ENCODE peak calls at places on chromosomes 6 and 20, in ten cellular contexts. O, C, M, W, Q, L, F, P, U and S are unnamed samples.
A peak's percentile ranks its signal among the peaks of the same experiment; 100 is the strongest.

GRCh38 chr20:23782366-23782983 is 31.7 kb upstream of the CST1 start:
- DNase-seq in O (no peak), W (no peak), M (no peak), U (no peak), P (peak; percentile 68), F (peak; percentile 40), L (no peak), C (no peak), Q (peak; percentile 46), S (peak; percentile 11)

GRCh38 chr20:24804481-24805206 is 144.4 kb upstream of the CST7 start:
- DNase-seq in Q (no peak), F (no peak), W (no peak), M (no peak), C (no peak), U (no peak), O (no peak), L (no peak), P (no peak), S (no peak)

GRCh38 chr20:33522256-33522820 is 32.4 kb downstream of the CBFA2T2 start:
- DNase-seq in P (no peak), M (no peak), U (no peak), C (no peak), L (no peak), O (no peak), Q (no peak), F (no peak), W (no peak), S (no peak)

GRCh38 chr6:141667580-141668309 is 465.0 kb upstream of the GJE1 start:
- DNase-seq in Q (peak; percentile 2), U (no peak), W (no peak), L (no peak), F (peak; percentile 63), C (no peak), P (no peak), O (peak; percentile 20), M (no peak), S (peak; percentile 85)

GRCh38 chr6:164856138-164856537 is 453.3 kb downstream of the C6orf118 start:
- DNase-seq in O (no peak), F (no peak), P (no peak), L (no peak), Q (peak; percentile 4), C (no peak), U (no peak), M (no peak), W (no peak), S (no peak)

GRCh38 chr20:47468290-47469050 is 33.2 kb upstream of the NCOA3 start:
- DNase-seq in P (no peak), W (no peak), C (no peak), L (peak; percentile 71), F (no peak), O (no peak), Q (no peak), U (peak; percentile 38), M (no peak), S (no peak)

GRCh38 chr6:36539814-36540568 is 7.3 kb downstream of the STK38 start:
- DNase-seq in F (no peak), W (no peak), U (no peak), L (no peak), M (no peak), Q (no peak), C (no peak), P (no peak), O (no peak), S (no peak)

GRCh38 chr20:2314759-2315439 is 19.1 kb downstream of the TGM3 start:
- DNase-seq in P (peak; percentile 30), F (peak; percentile 81), M (peak; percentile 50), L (peak; percentile 48), U (no peak), Q (no peak), W (no peak), C (no peak), O (peak; percentile 97), S (peak; percentile 86)

GRCh38 chr6:169858293-169858934 is 107.0 kb downstream of the ERMARD start:
- DNase-seq in U (peak; percentile 12), L (peak; percentile 37), P (no peak), Q (no peak), F (no peak), O (no peak), W (no peak), M (no peak), C (peak; percentile 20), S (no peak)

GRCh38 chr20:43752561-43753301 is 25.9 kb upstream of the GTSF1L start:
- DNase-seq in Q (no peak), P (peak; percentile 91), O (peak; percentile 98), M (peak; percentile 26), F (peak; percentile 88), U (peak; percentile 28), W (no peak), C (no peak), L (peak; percentile 79), S (no peak)

GRCh38 chr20:47854687-47855212 is 69.5 kb upstream of the SULF2 start:
- DNase-seq in Q (peak; percentile 68), U (no peak), P (peak; percentile 84), O (peak; percentile 56), F (peak; percentile 57), C (no peak), W (no peak), M (no peak), L (no peak), S (peak; percentile 40)

GRCh38 chr20:62675156-62675871 is 33.0 kb downstream of the SLCO4A1 start:
- DNase-seq in C (no peak), W (no peak), F (no peak), L (no peak), O (peak; percentile 5), P (peak; percentile 36), U (no peak), Q (no peak), M (no peak), S (no peak)

GRCh38 chr20:49245921-49246740 is 26.9 kb downstream of the DDX27 start:
- DNase-seq in L (no peak), O (peak; percentile 47), F (peak; percentile 35), W (no peak), P (peak; percentile 70), M (peak; percentile 26), U (no peak), Q (peak; percentile 56), C (no peak), S (no peak)

GRCh38 chr6:148513145-148514071 is 170.8 kb downstream of the SASH1 start:
- DNase-seq in U (no peak), C (no peak), W (no peak), M (peak; percentile 64), L (no peak), Q (no peak), O (no peak), F (no peak), P (no peak), S (no peak)

GRCh38 chr6:145483191-145483996 is 251.9 kb downstream of the EPM2A start:
- DNase-seq in U (no peak), O (peak; percentile 74), L (no peak), C (no peak), F (peak; percentile 86), W (no peak), P (peak; percentile 87), M (no peak), Q (no peak), S (peak; percentile 96)

GRCh38 chr6:41042167-41042566 is at the start of gene TSPO2:
- DNase-seq in F (no peak), C (no peak), L (no peak), U (no peak), M (no peak), Q (no peak), W (no peak), O (no peak), P (no peak), S (no peak)
- H3K27ac ChIP-seq in F (no peak within 1 kb of the TSS), C (no peak within 1 kb of the TSS), L (peak within 1 kb of the TSS; percentile 69), U (no peak within 1 kb of the TSS), M (no peak within 1 kb of the TSS), Q (no peak within 1 kb of the TSS), W (no peak within 1 kb of the TSS), O (no peak within 1 kb of the TSS), P (no peak within 1 kb of the TSS), S (no peak within 1 kb of the TSS)

DNA sequence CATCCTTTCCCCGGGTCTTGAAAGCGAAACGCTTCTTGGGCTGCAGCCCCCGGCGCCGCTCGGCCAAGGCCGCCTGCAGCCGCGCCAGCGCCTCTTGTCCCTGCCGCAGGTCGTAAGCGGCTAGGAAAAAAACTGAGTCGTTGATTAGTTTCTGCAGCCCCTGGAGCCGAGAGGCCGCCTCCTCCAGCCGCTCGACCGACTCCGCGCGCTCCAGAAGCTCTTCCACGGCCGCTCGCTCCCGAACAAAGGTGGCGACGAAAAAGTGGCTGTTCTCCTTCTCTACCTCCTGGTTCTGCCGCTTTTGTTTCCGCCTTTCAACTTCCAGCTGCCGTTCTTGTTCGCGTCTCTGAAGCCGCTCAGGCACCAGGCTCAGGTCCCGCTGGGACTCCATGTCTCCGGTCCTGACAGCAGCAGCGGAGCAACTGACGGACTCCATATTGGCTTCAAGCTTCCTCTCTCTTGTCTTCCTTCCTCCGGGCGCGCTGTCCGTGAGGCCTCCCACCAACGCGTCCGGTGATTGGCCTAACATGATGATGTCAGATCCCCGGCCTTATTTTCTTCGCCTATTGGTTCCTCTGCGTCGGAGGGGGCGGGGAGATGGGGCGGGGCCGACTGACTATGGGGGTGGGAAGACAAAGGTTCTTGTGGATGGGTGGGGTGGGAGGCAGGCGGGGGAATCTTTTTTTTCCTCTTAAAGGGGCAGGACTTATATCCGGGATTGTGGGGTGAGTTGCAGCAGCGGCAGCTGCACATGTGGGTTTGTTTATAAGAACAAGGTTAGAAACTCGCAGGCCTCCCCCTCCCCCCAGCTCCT is at the start of gene TBCC:
- DNase-seq in O (peak; percentile 99), F (peak; percentile 98), Q (peak; percentile 99), L (peak; percentile 98), C (peak; percentile 95), W (peak; percentile 94), P (peak; percentile 97), U (peak; percentile 98), M (peak; percentile 96), S (peak; percentile 92)
- H3K4me1 ChIP-seq in O (peaks cover 9% of the 10 kb centered on the region), F (peaks cover 11% of the 10 kb centered on the region), Q (peaks cover 15% of the 10 kb centered on the region), L (peaks cover 26% of the 10 kb centered on the region), C (peaks cover 5% of the 10 kb centered on the region), W (peaks cover 10% of the 10 kb centered on the region), P (peaks cover 21% of the 10 kb centered on the region), U (peaks cover 5% of the 10 kb centered on the region), M (no peaks in the 10 kb centered on the region), S (peaks cover 15% of the 10 kb centered on the region)

DNA sequence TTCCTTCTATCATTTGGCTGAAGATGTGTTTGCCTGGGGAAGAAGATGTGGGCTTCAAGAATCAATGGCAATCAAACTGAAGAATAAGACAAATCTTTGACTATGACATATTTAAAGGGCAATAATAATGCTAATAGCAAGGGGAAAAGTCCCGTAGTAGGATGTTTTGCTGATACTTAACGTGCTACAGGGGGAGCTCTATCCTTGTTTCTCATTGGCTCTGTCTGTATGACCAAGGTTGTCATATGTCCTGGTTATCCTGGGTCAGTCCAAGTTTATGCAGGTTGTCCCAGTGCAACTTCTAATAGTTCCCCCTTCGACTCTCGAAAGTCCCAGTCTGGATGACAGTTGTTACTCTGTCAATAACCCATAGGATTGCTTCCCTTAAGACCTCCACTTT is 321.3 kb downstream of the DHX35 start:
- DNase-seq in Q (no peak), F (no peak), L (no peak), C (no peak), U (no peak), P (no peak), O (no peak), M (no peak), W (no peak), S (no peak)
- TF ChIP-seq CTCF in Q (peak; percentile 17), F (no peak), L (no peak), C (no peak), U (no peak), P (no peak), O (no peak), M (no peak), W (no peak), S (no peak)

DNA sequence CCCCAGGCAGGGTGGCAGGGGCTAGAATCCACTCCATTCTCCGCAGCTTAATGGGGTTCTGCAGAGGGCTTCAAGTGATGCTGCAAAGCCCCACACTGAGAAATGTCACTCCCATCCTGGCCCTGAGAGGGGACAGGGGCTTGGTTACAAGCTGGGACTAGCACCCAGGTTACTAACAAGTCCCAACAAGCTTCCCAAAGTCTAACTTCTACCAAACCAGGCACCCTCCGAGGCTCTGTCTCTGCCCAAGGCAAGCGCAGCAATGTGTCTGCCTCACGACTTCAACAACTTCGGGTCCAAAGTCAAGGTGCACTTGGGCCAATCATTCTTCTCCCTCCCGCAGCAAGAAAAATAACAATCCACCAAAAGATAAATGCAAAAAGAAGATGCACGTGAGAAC is 45.6 kb downstream of the NFATC2 start:
- DNase-seq in P (no peak), M (no peak), Q (no peak), U (no peak), L (no peak), W (no peak), O (no peak), F (no peak), C (no peak), S (no peak)
- H3K27ac ChIP-seq in P (no peak overlapping the region), M (no peak overlapping the region), Q (no peak overlapping the region), U (no peak overlapping the region), L (no peak overlapping the region), W (no peak overlapping the region), O (no peak overlapping the region), F (no peak overlapping the region), C (peak overlapping the region; percentile 70), S (no peak overlapping the region)